ENCODE peak calls at places on chromosome 11, in five cellular contexts. O is AG20443; M is stimulated activated CD4-positive, alpha-beta T cell treated with anti-CD3 and anti-CD28 coated beads, Interleukin-4, amount 100 ng/mL, for 24 hours; R is naive thymus-derived CD8-positive, alpha-beta T cell; K is DMS153. T is an unnamed sample.

GRCh38 chr11:36261094-36261493 is 28.1 kb downstream of the COMMD9 start:
- DNase-seq in M (no peak), K (no peak), R (no peak), O (no peak), T (no peak)

GRCh38 chr11:133619973-133620372 is 87.7 kb upstream of the OPCML start:
- DNase-seq in O (no peak), K (peak), R (no peak), M (no peak), T (no peak)

GRCh38 chr11:61144511-61145179 is 16.6 kb downstream of the VPS37C start:
- DNase-seq in M (no peak), K (no peak), R (no peak), O (no peak), T (no peak)

GRCh38 chr11:65261591-65262380 is at the start of gene POLA2:
- DNase-seq in K (peak), R (peak), O (peak), M (peak), T (peak)

GRCh38 chr11:133579165-133580031 is 47.1 kb upstream of the OPCML start:
- DNase-seq in M (no peak), O (no peak), K (no peak), R (no peak), T (no peak)

GRCh38 chr11:96014234-96014633 is 90.3 kb upstream of the MTMR2 start:
- DNase-seq in O (peak), K (no peak), R (peak), M (peak), T (peak)

GRCh38 chr11:126919147-126919823 is 81.3 kb downstream of the KIRREL3 start:
- DNase-seq in K (no peak), O (no peak), M (no peak), R (no peak), T (no peak)

GRCh38 chr11:41879186-41879738 is 419.8 kb upstream of the LRRC4C start:
- DNase-seq in K (no peak), M (no peak), R (no peak), O (peak), T (no peak)

GRCh38 chr11:75279273-75279672 is 38.7 kb downstream of the TPBGL start:
- DNase-seq in O (no peak), K (no peak), R (no peak), M (no peak), T (no peak)

GRCh38 chr11:13261600-13262061 is 16.0 kb upstream of the BMAL1 start:
- DNase-seq in R (no peak), M (no peak), K (no peak), O (peak), T (no peak)

GRCh38 chr11:75760710-75761493 is 7.7 kb upstream of the DGAT2 start:
- DNase-seq in K (no peak), M (no peak), O (peak), R (no peak), T (no peak)

GRCh38 chr11:47078751-47079524 is 97.7 kb downstream of the ARFGAP2 start:
- DNase-seq in R (no peak), K (no peak), O (peak), M (no peak), T (no peak)

T was measured in activated CD8-positive, alpha-beta memory T cell treated with anti-CD3 and anti-CD28 coated beads, Interleukin-2, amount 10 ng/mL, durations not matched to agents 7 days and 5 days.